ENCODE peak calls at places on chromosomes 6 and 20, in eight cellular contexts. Q is tibial artery, S is neural progenitor cell, X is adrenal gland, H is IMR-90, N is endothelial cell, V is foreskin fibroblast, E is right atrium auricular region. G is an unnamed sample.

GRCh38 chr20:44114755-44115044 is 72.3 kb downstream of the JPH2 start:
- DNase-seq in Q (no peak), S (no peak), X (no peak), H (no peak), N (no peak), V (no peak), E (no peak), G (no peak)

GRCh38 chr20:20134941-20135572 is 82.7 kb downstream of the CFAP61 start:
- DNase-seq in Q (no peak), S (no peak), X (no peak), H (no peak), N (no peak), V (no peak), E (no peak), G (no peak)

GRCh38 chr20:18634501-18634900 is 46.6 kb downstream of the DTD1 start:
- DNase-seq in Q (no peak), S (no peak), X (no peak), H (no peak), N (no peak), V (no peak), E (no peak), G (no peak)

GRCh38 chr6:112592159-112592558 is 245.0 kb downstream of the RFPL4B start:
- DNase-seq in Q (no peak), S (no peak), X (no peak), H (peak; percentile 26), N (no peak), V (no peak), E (no peak), G (no peak)

GRCh38 chr6:82396964-82397761 is 33.5 kb downstream of the TPBG start:
- DNase-seq in Q (no peak), S (no peak), X (no peak), H (peak; percentile 98), N (no peak), V (peak; percentile 92), E (no peak), G (no peak)

GRCh38 chr6:28953039-28953872 is 29.5 kb upstream of the TRIM27 start:
- DNase-seq in Q (no peak), S (peak; percentile 77), X (peak; percentile 30), H (peak; percentile 72), N (peak; percentile 56), V (peak; percentile 82), E (no peak), G (no peak)

GRCh38 chr6:5498579-5498899 is 237.2 kb downstream of the FARS2 start:
- DNase-seq in Q (no peak), S (no peak), X (no peak), H (peak; percentile 47), N (no peak), V (no peak), E (no peak), G (no peak)

GRCh38 chr6:11278207-11278559 is 45.7 kb upstream of the NEDD9 start:
- DNase-seq in Q (no peak), S (no peak), X (no peak), H (no peak), N (no peak), V (no peak), E (no peak), G (no peak)

GRCh38 chr6:168333039-168333438 is 13.5 kb upstream of the DACT2 start:
- DNase-seq in Q (no peak), S (peak; percentile 43), X (no peak), H (no peak), N (peak; percentile 44), V (no peak), E (no peak), G (no peak)

GRCh38 chr6:44679906-44680698 is 292.6 kb downstream of the CDC5L start:
- DNase-seq in Q (no peak), S (no peak), X (no peak), H (no peak), N (no peak), V (no peak), E (no peak), G (no peak)

GRCh38 chr6:149436647-149437046 is 36.6 kb downstream of the SUMO4 start:
- DNase-seq in Q (no peak), S (no peak), X (no peak), H (no peak), N (no peak), V (no peak), E (no peak), G (no peak)

GRCh38 chr6:129672345-129672691 is 37.7 kb downstream of the ARHGAP18 start:
- DNase-seq in Q (no peak), S (no peak), X (no peak), H (no peak), N (no peak), V (no peak), E (no peak), G (no peak)

GRCh38 chr6:35330541-35331119 is 11.7 kb upstream of the PPARD start:
- DNase-seq in Q (no peak), S (no peak), X (no peak), H (no peak), N (no peak), V (no peak), E (no peak), G (peak; percentile 18)

GRCh38 chr6:135182993-135183531 is 2.0 kb downstream of the MYB start:
- DNase-seq in Q (no peak), S (peak; percentile 52), X (peak; percentile 17), H (no peak), N (peak; percentile 14), V (peak; percentile 5), E (no peak), G (no peak)

GRCh38 chr20:10368702-10369041 is 65.3 kb downstream of the MKKS start:
- DNase-seq in Q (no peak), S (no peak), X (no peak), H (no peak), N (no peak), V (no peak), E (no peak), G (no peak)

GRCh38 chr20:815914-816606 is 17.5 kb upstream of the FAM110A start:
- DNase-seq in Q (peak; percentile 75), S (peak; percentile 85), X (peak; percentile 58), H (peak; percentile 43), N (peak; percentile 67), V (peak; percentile 78), E (peak; percentile 68), G (no peak)

GRCh38 chr6:135703621-135704020 is 147.9 kb upstream of the PDE7B start:
- DNase-seq in Q (no peak), S (no peak), X (no peak), H (no peak), N (no peak), V (peak; percentile 29), E (no peak), G (no peak)

GRCh38 chr6:168616807-168617756 is 176.1 kb downstream of the SMOC2 start:
- DNase-seq in Q (no peak), S (peak; percentile 38), X (no peak), H (no peak), N (no peak), V (no peak), E (no peak), G (no peak)

GRCh38 chr6:148257810-148258209 is 84.8 kb upstream of the SASH1 start:
- DNase-seq in Q (no peak), S (no peak), X (no peak), H (no peak), N (no peak), V (no peak), E (no peak), G (no peak)
- TF ChIP-seq CTCF in Q (no peak), S (no peak), X (no peak), H (no peak), N (no peak), V (no peak), E (no peak), G (no peak)

GRCh38 chr6:36413489-36414153 is 26.2 kb upstream of the ETV7 start:
- DNase-seq in Q (no peak), S (no peak), X (no peak), H (no peak), N (no peak), V (no peak), E (no peak), G (no peak)
- TF ChIP-seq CTCF in Q (no peak), S (no peak), X (no peak), H (no peak), N (no peak), V (no peak), E (no peak), G (no peak)

GRCh38 chr6:84906514-84906913 is 142.1 kb upstream of the TBX18 start:
- DNase-seq in Q (no peak), S (no peak), X (no peak), H (no peak), N (no peak), V (no peak), E (no peak), G (no peak)

GRCh38 chr6:84897874-84898635 is 133.7 kb upstream of the TBX18 start:
- DNase-seq in Q (no peak), S (no peak), X (no peak), H (peak; percentile 2), N (no peak), V (peak; percentile 89), E (no peak), G (no peak)

GRCh38 chr6:84908304-84908904 is 144.0 kb upstream of the TBX18 start:
- DNase-seq in Q (no peak), S (no peak), X (no peak), H (no peak), N (no peak), V (no peak), E (no peak), G (no peak)

GRCh38 chr6:84902354-84902928 is 138.0 kb upstream of the TBX18 start:
- DNase-seq in Q (no peak), S (no peak), X (no peak), H (no peak), N (no peak), V (no peak), E (no peak), G (no peak)
- TF ChIP-seq CTCF in Q (no peak), S (no peak), X (no peak), H (no peak), N (no peak), V (no peak), E (no peak), G (no peak)

DNA sequence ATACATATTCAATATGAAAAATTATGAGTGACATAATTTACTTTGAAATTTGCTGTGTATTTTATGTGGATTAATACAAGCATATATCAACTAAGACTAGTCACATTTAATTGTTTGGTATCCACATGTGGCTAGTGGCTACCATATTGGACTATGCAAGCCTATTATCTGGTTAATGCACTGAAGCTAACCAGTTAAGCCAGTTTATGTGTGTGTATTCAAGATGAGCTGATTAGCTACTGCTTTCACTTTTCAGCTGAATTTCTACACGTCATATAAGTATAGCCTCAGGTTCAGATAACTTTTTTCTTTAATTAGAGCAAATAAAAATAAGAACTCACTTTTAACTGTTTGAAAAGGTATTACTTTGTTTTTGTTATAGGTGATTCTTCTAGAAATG is 903.7 kb downstream of the TFAP2A start:
- DNase-seq in Q (no peak), S (no peak), X (no peak), H (no peak), N (no peak), V (no peak), E (no peak), G (no peak)
- TF ChIP-seq CTCF in Q (no peak), S (no peak), X (no peak), H (no peak), N (no peak), V (no peak), E (no peak), G (no peak)

G was measured in type B pancreatic cell.